ENCODE peak calls at places on chromosomes 5 and 9, in ten cellular contexts. J is HCEC 1CT; B is NAMALWA; A is EH; G is lower leg skin; U is HTR-8/SVneo; L is stimulated activated effector memory CD8-positive, alpha-beta T cell treated with anti-CD3 and anti-CD28 coated beads, Interleukin-12 subunit alpha, Interleukin-12 subunit beta, amount 100 ng/mL, for 72 hours; P is HEK293T; Z is GM12891; V is T follicular helper cell. Y is an unnamed sample.

GRCh38 chr9:85522459-85523092 is 219.2 kb downstream of the AGTPBP1 start:
- DNase-seq in J (no peak), B (no peak), A (peak), G (no peak), U (peak), L (peak), P (no peak), Z (peak), V (no peak), Y (no peak)

GRCh38 chr9:15104826-15105420 is 194.7 kb upstream of the FREM1 start:
- DNase-seq in J (peak), B (peak), A (peak), G (no peak), U (peak), L (peak), P (peak), Z (peak), V (peak), Y (peak)

GRCh38 chr5:156326718-156327259 is at the start of gene SGCD:
- DNase-seq in J (peak), B (no peak), A (peak), G (peak), U (no peak), L (no peak), P (no peak), Z (no peak), V (no peak), Y (no peak)

GRCh38 chr9:129595903-129596540 is 24.9 kb downstream of the C9orf50 start:
- DNase-seq in J (no peak), B (no peak), A (no peak), G (no peak), U (no peak), L (no peak), P (no peak), Z (no peak), V (no peak), Y (peak)

GRCh38 chr5:6717687-6718086 is 4.5 kb downstream of the TENT4A start:
- DNase-seq in J (no peak), B (no peak), A (no peak), G (no peak), U (no peak), L (no peak), P (no peak), Z (no peak), V (no peak), Y (no peak)

GRCh38 chr5:172782169-172783039 is 11.4 kb upstream of the DUSP1 start:
- DNase-seq in J (peak), B (no peak), A (peak), G (no peak), U (no peak), L (no peak), P (no peak), Z (no peak), V (no peak), Y (no peak)

GRCh38 chr9:121671612-121672155 is 20.2 kb downstream of the DAB2IP start:
- DNase-seq in J (no peak), B (no peak), A (peak), G (no peak), U (no peak), L (no peak), P (no peak), Z (no peak), V (no peak), Y (no peak)

GRCh38 chr5:132414634-132415377 is 45.3 kb downstream of the SLC22A5 start:
- DNase-seq in J (peak), B (peak), A (peak), G (no peak), U (peak), L (no peak), P (no peak), Z (no peak), V (no peak), Y (peak)

GRCh38 chr9:114072181-114073140 is 5.6 kb downstream of the AMBP start:
- DNase-seq in J (no peak), B (no peak), A (peak), G (peak), U (no peak), L (no peak), P (no peak), Z (no peak), V (no peak), Y (no peak)

Y was measured in RPMI8226.